ENCODE peak calls at places on chromosome 18, in nine cellular contexts. J, O, Y, B, F, N, M, R and G are unnamed samples.

GRCh38 chr18:10454800-10455550 is 540 bp downstream of the APCDD1 start:
- DNase-seq in J (no peak), O (peak; percentile 82), Y (peak; percentile 11), B (peak; percentile 5), F (peak; percentile 46), N (peak; percentile 83), M (no peak), R (no peak), G (no peak)

GRCh38 chr18:79203017-79203605 is 133.9 kb downstream of the ATP9B start:
- DNase-seq in J (no peak), O (no peak), Y (no peak), B (no peak), F (peak; percentile 36), N (no peak), M (no peak), R (no peak), G (no peak)

GRCh38 chr18:73638709-73639108 is 508.9 kb downstream of the FBXO15 start:
- DNase-seq in J (no peak), O (no peak), Y (no peak), B (no peak), F (peak; percentile 38), N (no peak), M (peak; percentile 3), R (no peak), G (no peak)

GRCh38 chr18:37254256-37254880 is 311.2 kb downstream of the CELF4 start:
- DNase-seq in J (no peak), O (peak; percentile 65), Y (no peak), B (no peak), F (peak; percentile 14), N (no peak), M (no peak), R (no peak), G (no peak)

GRCh38 chr18:76506395-76506794 is 11.4 kb upstream of the ZNF516 start:
- DNase-seq in J (no peak), O (no peak), Y (no peak), B (no peak), F (no peak), N (no peak), M (no peak), R (no peak), G (no peak)

GRCh38 chr18:53796042-53796729 is 428.3 kb downstream of the MBD2 start:
- DNase-seq in J (no peak), O (no peak), Y (no peak), B (no peak), F (peak; percentile 96), N (no peak), M (no peak), R (peak; percentile 80), G (no peak)

GRCh38 chr18:10141559-10141958 is 227.7 kb downstream of the VAPA start:
- DNase-seq in J (no peak), O (no peak), Y (no peak), B (peak; percentile 21), F (peak; percentile 4), N (no peak), M (no peak), R (no peak), G (no peak)

GRCh38 chr18:8979258-8979988 is 123.1 kb upstream of the NDUFV2 start:
- DNase-seq in J (no peak), O (no peak), Y (no peak), B (no peak), F (no peak), N (no peak), M (no peak), R (no peak), G (no peak)

GRCh38 chr18:22504665-22505064 is 87.0 kb upstream of the CTAGE1 start:
- DNase-seq in J (no peak), O (no peak), Y (no peak), B (peak; percentile 14), F (peak; percentile 75), N (no peak), M (peak; percentile 38), R (peak; percentile 41), G (no peak)

GRCh38 chr18:36186461-36187137 is 698 bp upstream of the MOCOS start:
- DNase-seq in J (no peak), O (peak; percentile 88), Y (no peak), B (no peak), F (peak; percentile 59), N (peak; percentile 79), M (no peak), R (peak; percentile 39), G (no peak)

GRCh38 chr18:60846396-60846795 is 473.8 kb upstream of the MC4R start:
- DNase-seq in J (no peak), O (no peak), Y (no peak), B (no peak), F (no peak), N (no peak), M (no peak), R (no peak), G (no peak)